ENCODE peak calls at places on chromosomes 13 and 19, in seven cellular contexts. A is tibial artery, D is OCI-LY7, Z is iPS-NIHi11, V is mesendoderm, P is cardiac muscle cell, G is HTR-8/SVneo. C is an unnamed sample.

GRCh38 chr13:65977525-65977924 is 1252.6 kb downstream of the PCDH9 start:
- DNase-seq in A (no peak), D (no peak), Z (no peak), V (no peak), P (no peak), G (no peak), C (no peak)

GRCh38 chr19:16598848-16599247 is 26.6 kb upstream of the SLC35E1 start:
- DNase-seq in A (no peak), D (no peak), Z (no peak), V (no peak), P (peak; percentile 57), G (no peak), C (no peak)

GRCh38 chr19:56076413-56076998 is 44.6 kb downstream of the ZNF787 start:
- DNase-seq in A (peak; percentile 69), D (peak; percentile 61), Z (peak; percentile 70), V (peak; percentile 61), P (peak; percentile 64), G (peak; percentile 50), C (peak; percentile 73)

GRCh38 chr19:56110515-56111448 is 10.3 kb downstream of the ZNF787 start:
- DNase-seq in A (no peak), D (no peak), Z (no peak), V (no peak), P (peak; percentile 66), G (no peak), C (peak; percentile 79)

GRCh38 chr19:19662866-19663291 is 597 bp downstream of the ATP13A1 start:
- DNase-seq in A (no peak), D (no peak), Z (no peak), V (peak; percentile 43), P (no peak), G (no peak), C (peak; percentile 59)

GRCh38 chr19:11265785-11266236 is 3.5 kb upstream of the DOCK6 start:
- DNase-seq in A (no peak), D (no peak), Z (no peak), V (no peak), P (no peak), G (no peak), C (peak; percentile 63)

GRCh38 chr19:49921871-49922755 is 6.9 kb upstream of the ATF5 start:
- DNase-seq in A (no peak), D (no peak), Z (no peak), V (no peak), P (no peak), G (no peak), C (no peak)

GRCh38 chr19:35436477-35437141 is 11.4 kb upstream of the FFAR2 start:
- DNase-seq in A (peak; percentile 24), D (no peak), Z (no peak), V (no peak), P (peak; percentile 8), G (no peak), C (no peak)

GRCh38 chr19:29694669-29695627 is 20.1 kb downstream of the C19orf12 start:
- DNase-seq in A (peak; percentile 89), D (peak; percentile 60), Z (peak; percentile 89), V (peak; percentile 78), P (peak; percentile 83), G (peak; percentile 57), C (peak; percentile 92)

GRCh38 chr13:99961634-99962033 is 9.9 kb downstream of the ZIC5 start:
- DNase-seq in A (no peak), D (no peak), Z (no peak), V (no peak), P (no peak), G (no peak), C (no peak)

GRCh38 chr19:610801-611505 is 21.3 kb downstream of the HCN2 start:
- DNase-seq in A (no peak), D (peak; percentile 80), Z (peak; percentile 71), V (no peak), P (no peak), G (no peak), C (peak; percentile 50)

GRCh38 chr13:38897521-38897920 is 93.1 kb downstream of the STOML3 start:
- DNase-seq in A (no peak), D (no peak), Z (no peak), V (no peak), P (no peak), G (no peak), C (no peak)

GRCh38 chr19:43934985-43935708 is at the start of gene ZNF45:
- DNase-seq in A (peak; percentile 85), D (peak; percentile 92), Z (peak; percentile 93), V (peak; percentile 95), P (peak; percentile 94), G (peak; percentile 91), C (peak; percentile 94)

GRCh38 chr13:49935171-49936084 is 712 bp downstream of the SPRYD7 start:
- DNase-seq in A (peak; percentile 34), D (peak; percentile 44), Z (peak; percentile 24), V (peak; percentile 86), P (no peak), G (peak; percentile 27), C (peak; percentile 90)

GRCh38 chr13:95176611-95177259 is 124.5 kb downstream of the ABCC4 start:
- DNase-seq in A (no peak), D (no peak), Z (no peak), V (no peak), P (no peak), G (no peak), C (no peak)

GRCh38 chr13:30792257-30793000 is 57.1 kb downstream of the ALOX5AP start:
- DNase-seq in A (peak; percentile 79), D (no peak), Z (peak; percentile 82), V (peak; percentile 52), P (no peak), G (peak; percentile 75), C (peak; percentile 98)

GRCh38 chr19:50252111-50252886 is 48.9 kb downstream of the MYH14 start:
- DNase-seq in A (no peak), D (peak; percentile 41), Z (peak; percentile 52), V (peak; percentile 65), P (no peak), G (peak; percentile 43), C (peak; percentile 69)

GRCh38 chr13:45105895-45106294 is 14.4 kb upstream of the GTF2F2 start:
- DNase-seq in A (no peak), D (no peak), Z (no peak), V (no peak), P (no peak), G (no peak), C (no peak)

GRCh38 chr19:15464394-15465385 is at the start of gene RASAL3:
- DNase-seq in A (no peak), D (peak; percentile 68), Z (no peak), V (no peak), P (no peak), G (no peak), C (no peak)